ENCODE peak calls at places on chromosomes 5 and 9, in four cellular contexts. X is adrenal gland, D is uterus, N is breast epithelium. Y is an unnamed sample.

GRCh38 chr5:112823656-112824055 is 37.4 kb upstream of the SRP19 start:
- DNase-seq in N (no peak), X (no peak), D (no peak), Y (no peak)

GRCh38 chr9:114799441-114799840 is 6.4 kb downstream of the TNFSF15 start:
- DNase-seq in X (no peak), D (no peak), N (no peak), Y (no peak)

GRCh38 chr5:119328753-119329602 is 26.8 kb upstream of the TNFAIP8 start:
- DNase-seq in N (no peak), X (no peak), D (no peak), Y (no peak)

GRCh38 chr9:35186524-35186923 is 24.7 kb downstream of the UNC13B start:
- DNase-seq in N (no peak), X (no peak), D (no peak), Y (no peak)

GRCh38 chr9:6733831-6734230 is 23.9 kb upstream of the KDM4C start:
- DNase-seq in X (no peak), N (no peak), D (no peak), Y (no peak)

GRCh38 chr5:60355181-60355580 is 344.8 kb downstream of the DEPDC1B start:
- DNase-seq in D (no peak), N (no peak), X (no peak), Y (no peak)

GRCh38 chr5:83470920-83471404 is 582 bp upstream of the VCAN start:
- DNase-seq in X (peak; percentile 14), N (no peak), D (peak; percentile 14), Y (peak; percentile 63)

GRCh38 chr5:64505769-64506566 is at the start of gene RGS7BP:
- DNase-seq in X (peak; percentile 51), D (peak; percentile 14), N (no peak), Y (peak; percentile 72)

GRCh38 chr5:19319252-19319651 is 668.7 kb downstream of the CDH18 start:
- DNase-seq in N (no peak), D (no peak), X (no peak), Y (no peak)

GRCh38 chr9:84315278-84315877 is 25.2 kb downstream of the SLC28A3 start:
- DNase-seq in N (no peak), X (peak; percentile 59), D (peak; percentile 41), Y (peak; percentile 64)

GRCh38 chr5:176996780-176997179 is 9.8 kb downstream of the UIMC1 start:
- DNase-seq in X (no peak), D (no peak), N (no peak), Y (no peak)

GRCh38 chr5:138468133-138468965 is 3.1 kb downstream of the EGR1 start:
- DNase-seq in D (no peak), N (no peak), X (no peak), Y (no peak)

GRCh38 chr9:110101531-110102161 is 106.3 kb downstream of the C9orf152 start:
- DNase-seq in X (no peak), D (no peak), N (no peak), Y (no peak)

GRCh38 chr5:151167022-151167421 is 9.4 kb upstream of the ANXA6 start:
- DNase-seq in X (no peak), D (no peak), N (no peak), Y (no peak)

GRCh38 chr5:108168915-108169314 is 213.0 kb downstream of the FBXL17 start:
- DNase-seq in N (no peak), X (no peak), D (no peak), Y (no peak)

GRCh38 chr9:126984969-126985368 is 70.4 kb downstream of the RALGPS1 start:
- DNase-seq in X (peak; percentile 71), D (no peak), N (no peak), Y (no peak)

GRCh38 chr5:80964491-80964890 is 4.3 kb downstream of the RASGRF2 start:
- DNase-seq in D (no peak), N (no peak), X (no peak), Y (no peak)

GRCh38 chr5:156479864-156480263 is 152.9 kb downstream of the SGCD start:
- DNase-seq in D (no peak), X (no peak), N (no peak), Y (no peak)

GRCh38 chr5:153237671-153238332 is 252.7 kb upstream of the GRIA1 start:
- DNase-seq in X (no peak), N (no peak), D (no peak), Y (no peak)

GRCh38 chr9:33843312-33843950 is 26.5 kb downstream of the UBE2R2 start:
- DNase-seq in N (no peak), D (no peak), X (no peak), Y (no peak)
- H3K4me1 ChIP-seq in N (no peaks in the 10 kb centered on the region), D (peaks cover 3% of the 10 kb centered on the region), X (peaks cover 57% of the 10 kb centered on the region), Y (no peaks in the 10 kb centered on the region)

GRCh38 chr9:136882109-136882946 is 4.0 kb upstream of the TRAF2 start:
- DNase-seq in N (peak; percentile 62), X (peak; percentile 95), D (no peak), Y (peak; percentile 80)
- TF ChIP-seq CTCF in N (no peak), X (no peak), D (no peak), Y (no peak)

GRCh38 chr5:98308231-98308630 is 465.2 kb upstream of the RGMB start:
- DNase-seq in N (no peak), D (no peak), X (no peak), Y (no peak)

GRCh38 chr5:98307811-98308210 is 465.7 kb upstream of the RGMB start:
- DNase-seq in N (no peak), D (no peak), X (no peak), Y (no peak)

GRCh38 chr5:98309785-98310566 is 463.5 kb upstream of the RGMB start:
- DNase-seq in D (no peak), N (no peak), X (peak; percentile 15), Y (no peak)

GRCh38 chr5:98314262-98314661 is 459.2 kb upstream of the RGMB start:
- DNase-seq in X (no peak), N (no peak), D (no peak), Y (no peak)

GRCh38 chr5:98308960-98309359 is 464.5 kb upstream of the RGMB start:
- DNase-seq in D (no peak), N (no peak), X (no peak), Y (no peak)
- H3K27ac ChIP-seq in D (no peak overlapping the region), N (no peak overlapping the region), X (no peak overlapping the region), Y (no peak overlapping the region)

GRCh38 chr5:56815657-56816545 is 552 bp downstream of the MAP3K1 start:
- DNase-seq in D (peak; percentile 30), X (no peak), N (peak; percentile 25), Y (peak; percentile 68)
- H3K4me1 ChIP-seq in D (peaks cover 8% of the 10 kb centered on the region), X (peaks cover 38% of the 10 kb centered on the region), N (no peaks in the 10 kb centered on the region), Y (no peaks in the 10 kb centered on the region)

DNA sequence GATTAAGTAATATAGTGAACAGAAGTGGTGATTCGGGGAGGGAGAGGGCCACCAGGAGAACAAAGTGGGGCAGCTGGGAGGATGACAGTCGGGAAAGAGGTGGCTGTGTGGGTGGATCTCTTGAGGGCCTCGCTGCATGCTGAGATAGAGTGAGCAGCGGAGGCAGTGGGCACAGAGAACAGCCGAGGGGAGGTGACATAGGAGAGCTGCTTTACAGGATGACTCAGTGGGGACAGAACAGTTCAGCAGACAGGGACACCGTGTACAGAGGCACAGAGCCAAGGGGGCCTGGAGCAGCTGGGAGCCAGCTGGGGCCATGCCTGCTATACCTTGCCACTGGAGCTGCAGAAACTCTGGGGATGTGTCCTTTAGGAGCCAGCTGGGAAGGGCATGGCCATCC is 273.9 kb downstream of the GADD45G start:
- DNase-seq in D (peak; percentile 28), N (peak; percentile 44), X (peak; percentile 94), Y (no peak)
- TF ChIP-seq CTCF in D (no peak), N (no peak), X (no peak), Y (no peak)

Y was measured in ascending aorta.